ENCODE peak calls at places on chromosomes 4 and X, in four cellular contexts. C is NCI-H1694 treated with DMSO at 0.1 percent for 48 hours; D is stimulated activated CD4-positive, alpha-beta T cell treated with anti-CD3 and anti-CD28 coated beads, Interleukin-2, amount 100 ng/mL, for 48 hours; Y is cardiac muscle cell. R is an unnamed sample.

GRCh38 chr4:163332526-163333405 is at the start of gene NPY1R:
- DNase-seq in D (no peak), C (no peak), Y (peak), R (peak)

GRCh38 chrX:4547218-4547836 is 833.9 kb upstream of the PRKX start:
- DNase-seq in Y (peak), D (peak), C (no peak), R (peak)

GRCh38 chr4:140152760-140153418 is 1.1 kb downstream of the MAML3 start:
- DNase-seq in D (no peak), C (no peak), Y (peak), R (peak)

GRCh38 chr4:107213410-107213809 is 177.3 kb upstream of the DKK2 start:
- DNase-seq in C (no peak), Y (no peak), D (no peak), R (no peak)

GRCh38 chr4:37661643-37662221 is 24.4 kb downstream of the RELL1 start:
- DNase-seq in D (no peak), C (peak), Y (no peak), R (no peak)

GRCh38 chr4:144504853-144505252 is 141.1 kb upstream of the HHIP start:
- DNase-seq in Y (no peak), D (no peak), C (no peak), R (no peak)

GRCh38 chrX:24347871-24348270 is 12.6 kb upstream of the SUPT20HL1 start:
- DNase-seq in D (no peak), C (no peak), Y (peak), R (no peak)

GRCh38 chrX:8042304-8042703 is 115.1 kb upstream of the PNPLA4 start:
- DNase-seq in D (no peak), Y (no peak), C (no peak), R (peak)

GRCh38 chr4:124641715-124642380 is 70.7 kb downstream of the ANKRD50 start:
- DNase-seq in Y (no peak), C (no peak), D (no peak), R (no peak)

GRCh38 chr4:153131478-153132069 is 72.7 kb upstream of the TRIM2 start:
- DNase-seq in C (peak), D (no peak), Y (no peak), R (no peak)

GRCh38 chr4:25377572-25377882 is 464 bp downstream of the ANAPC4 start:
- DNase-seq in C (no peak), D (no peak), Y (no peak), R (peak)

GRCh38 chr4:38102942-38103604 is 142.9 kb downstream of the PTTG2 start:
- DNase-seq in D (no peak), Y (no peak), C (no peak), R (no peak)

GRCh38 chr4:170697845-170698244 is 608.1 kb upstream of the AADAT start:
- DNase-seq in D (no peak), Y (no peak), C (no peak), R (no peak)

GRCh38 chr4:151488968-151489367 is 80.0 kb downstream of the FHIP1A start:
- DNase-seq in C (no peak), Y (no peak), D (no peak), R (no peak)

GRCh38 chr4:37641886-37642849 is 44.0 kb downstream of the RELL1 start:
- DNase-seq in D (no peak), C (no peak), Y (peak), R (no peak)

GRCh38 chrX:64176876-64177275 is 28.6 kb downstream of the AMER1 start:
- DNase-seq in D (no peak), C (no peak), Y (no peak), R (no peak)

GRCh38 chr4:113447061-113447460 is 314.5 kb downstream of the CAMK2D start:
- DNase-seq in D (no peak), Y (no peak), C (no peak), R (no peak)

GRCh38 chr4:3369781-3370660 is 71.7 kb upstream of the HGFAC start:
- DNase-seq in C (peak), D (peak), Y (peak), R (no peak)

GRCh38 chr4:101818362-101818761 is 27.8 kb downstream of the BANK1 start:
- DNase-seq in C (no peak), Y (no peak), D (no peak), R (no peak)

GRCh38 chrX:150763810-150764209 is 70.6 kb downstream of the MTMR1 start:
- DNase-seq in C (no peak), D (no peak), Y (no peak), R (no peak)

GRCh38 chr4:6840062-6840976 is 57.8 kb downstream of the KIAA0232 start:
- DNase-seq in C (no peak), D (no peak), Y (peak), R (no peak)

GRCh38 chrX:45803383-45803921 is 602.8 kb upstream of the DIPK2B start:
- DNase-seq in C (no peak), D (no peak), Y (no peak), R (no peak)

GRCh38 chr4:3022112-3022511 is 52.2 kb downstream of the HTT-AS start:
- DNase-seq in C (no peak), Y (no peak), D (no peak), R (no peak)

GRCh38 chrX:130196453-130196852 is 24.7 kb downstream of the RAB33A start:
- DNase-seq in D (no peak), Y (no peak), C (no peak), R (no peak)

GRCh38 chr4:163173713-163174112 is 7.0 kb upstream of the NAF1 start:
- DNase-seq in C (no peak), Y (no peak), D (no peak), R (no peak)

GRCh38 chrX:100643943-100644587 is at the start of gene SRPX2:
- DNase-seq in D (no peak), C (no peak), Y (no peak), R (no peak)

GRCh38 chr4:176841730-176842129 is 49.0 kb upstream of the VEGFC start:
- DNase-seq in C (no peak), Y (no peak), D (no peak), R (no peak)

GRCh38 chr4:154743683-154744340 is at the start of gene LRAT:
- DNase-seq in D (peak), C (no peak), Y (peak), R (no peak)

GRCh38 chrX:125203379-125203736 is 116.3 kb upstream of the TEX13C start:
- DNase-seq in Y (peak), D (no peak), C (no peak), R (no peak)

R was measured in Karpas-422.